ENCODE peak calls at places on chromosomes 11 and 22, in six cellular contexts. F is mesothelial cell of epicardium, W is astrocyte of the spinal cord, Q is left ventricle myocardium inferior, U is RWPE1, B is bronchial epithelial cell. N is an unnamed sample.

GRCh38 chr22:23822101-23822671 is 16.6 kb downstream of the DERL3 start:
- DNase-seq in F (no peak), W (no peak), Q (no peak), U (no peak), B (no peak), N (no peak)

GRCh38 chr11:19508166-19508565 is 204.5 kb upstream of the NAV2 start:
- DNase-seq in F (no peak), W (no peak), Q (no peak), U (peak), B (no peak), N (no peak)

GRCh38 chr11:79485694-79486093 is 44.9 kb upstream of the TENM4 start:
- DNase-seq in F (no peak), W (no peak), Q (no peak), U (no peak), B (no peak), N (no peak)

GRCh38 chr11:10474551-10474950 is 19.5 kb downstream of the AMPD3 start:
- DNase-seq in F (no peak), W (no peak), Q (no peak), U (no peak), B (no peak), N (no peak)

GRCh38 chr11:134359646-134360045 is 27.9 kb downstream of the GLB1L2 start:
- DNase-seq in F (no peak), W (no peak), Q (no peak), U (no peak), B (no peak), N (no peak)

GRCh38 chr22:27331526-27332281 is 469.9 kb downstream of the MN1 start:
- DNase-seq in F (no peak), W (peak), Q (peak), U (no peak), B (peak), N (no peak)

GRCh38 chr11:27868226-27868625 is 168.0 kb upstream of the BDNF start:
- DNase-seq in F (no peak), W (no peak), Q (no peak), U (no peak), B (no peak), N (no peak)

GRCh38 chr22:29145321-29146072 is 60.2 kb upstream of the EMID1 start:
- DNase-seq in F (no peak), W (no peak), Q (no peak), U (no peak), B (no peak), N (no peak)

GRCh38 chr11:45530776-45531175 is 134.6 kb downstream of the CHST1 start:
- DNase-seq in F (no peak), W (no peak), Q (no peak), U (no peak), B (no peak), N (no peak)

GRCh38 chr11:44833869-44834452 is 107.2 kb downstream of the TSPAN18 start:
- DNase-seq in F (no peak), W (no peak), Q (no peak), U (peak), B (no peak), N (no peak)

GRCh38 chr11:128210148-128210940 is 377.0 kb downstream of the ETS1 start:
- DNase-seq in F (no peak), W (peak), Q (no peak), U (peak), B (peak), N (no peak)

GRCh38 chr22:31732089-31732829 is 17.7 kb downstream of the PRR14L start:
- DNase-seq in F (no peak), W (no peak), Q (no peak), U (no peak), B (no peak), N (no peak)
- TF ChIP-seq CTCF in F (no peak), W (no peak), Q (no peak), U (no peak), B (no peak), N (no peak)

GRCh38 chr11:115191761-115192160 is 312.5 kb downstream of the CADM1 start:
- DNase-seq in F (no peak), W (no peak), Q (no peak), U (no peak), B (no peak), N (no peak)
- TF ChIP-seq CTCF in F (no peak), W (no peak), Q (no peak), U (no peak), B (no peak), N (no peak)

GRCh38 chr22:34975721-34976120 is 90.2 kb upstream of the ISX start:
- DNase-seq in F (no peak), W (no peak), Q (no peak), U (no peak), B (peak), N (no peak)
- TF ChIP-seq CTCF in F (no peak), W (no peak), Q (no peak), U (no peak), B (no peak), N (peak)

GRCh38 chr11:70736461-70736860 is 338.1 kb downstream of the CTTN start:
- DNase-seq in F (no peak), W (no peak), Q (no peak), U (no peak), B (no peak), N (no peak)

GRCh38 chr11:70734911-70735310 is 336.6 kb downstream of the CTTN start:
- DNase-seq in F (no peak), W (no peak), Q (no peak), U (no peak), B (no peak), N (no peak)

GRCh38 chr11:70734379-70734778 is 336.1 kb downstream of the CTTN start:
- DNase-seq in F (no peak), W (no peak), Q (no peak), U (no peak), B (no peak), N (no peak)

GRCh38 chr11:70736937-70737640 is 338.8 kb downstream of the CTTN start:
- DNase-seq in F (no peak), W (no peak), Q (no peak), U (no peak), B (no peak), N (no peak)

DNA sequence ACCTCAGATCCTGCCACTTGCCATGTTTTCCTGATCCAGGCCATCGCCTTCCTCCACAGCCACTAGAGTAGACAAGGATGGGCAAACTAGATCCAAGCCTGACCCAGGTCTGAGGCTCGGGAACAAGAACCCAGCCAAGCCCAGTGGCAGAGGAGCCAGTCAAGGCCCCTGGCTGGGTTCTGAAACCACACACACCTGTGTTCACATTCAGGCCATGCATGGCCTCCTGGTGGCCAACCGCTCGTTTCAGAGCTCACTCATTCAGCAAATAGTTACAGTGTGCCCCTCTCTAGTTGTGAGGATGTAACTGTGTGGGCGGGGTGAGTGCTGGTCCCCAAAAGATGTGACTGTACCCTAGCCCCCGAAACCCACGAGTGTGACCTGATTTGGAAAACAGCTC is 337.6 kb downstream of the CTTN start:
- DNase-seq in F (no peak), W (no peak), Q (no peak), U (no peak), B (no peak), N (no peak)
- TF ChIP-seq CTCF in F (no peak), W (no peak), Q (no peak), U (no peak), B (no peak), N (no peak)

DNA sequence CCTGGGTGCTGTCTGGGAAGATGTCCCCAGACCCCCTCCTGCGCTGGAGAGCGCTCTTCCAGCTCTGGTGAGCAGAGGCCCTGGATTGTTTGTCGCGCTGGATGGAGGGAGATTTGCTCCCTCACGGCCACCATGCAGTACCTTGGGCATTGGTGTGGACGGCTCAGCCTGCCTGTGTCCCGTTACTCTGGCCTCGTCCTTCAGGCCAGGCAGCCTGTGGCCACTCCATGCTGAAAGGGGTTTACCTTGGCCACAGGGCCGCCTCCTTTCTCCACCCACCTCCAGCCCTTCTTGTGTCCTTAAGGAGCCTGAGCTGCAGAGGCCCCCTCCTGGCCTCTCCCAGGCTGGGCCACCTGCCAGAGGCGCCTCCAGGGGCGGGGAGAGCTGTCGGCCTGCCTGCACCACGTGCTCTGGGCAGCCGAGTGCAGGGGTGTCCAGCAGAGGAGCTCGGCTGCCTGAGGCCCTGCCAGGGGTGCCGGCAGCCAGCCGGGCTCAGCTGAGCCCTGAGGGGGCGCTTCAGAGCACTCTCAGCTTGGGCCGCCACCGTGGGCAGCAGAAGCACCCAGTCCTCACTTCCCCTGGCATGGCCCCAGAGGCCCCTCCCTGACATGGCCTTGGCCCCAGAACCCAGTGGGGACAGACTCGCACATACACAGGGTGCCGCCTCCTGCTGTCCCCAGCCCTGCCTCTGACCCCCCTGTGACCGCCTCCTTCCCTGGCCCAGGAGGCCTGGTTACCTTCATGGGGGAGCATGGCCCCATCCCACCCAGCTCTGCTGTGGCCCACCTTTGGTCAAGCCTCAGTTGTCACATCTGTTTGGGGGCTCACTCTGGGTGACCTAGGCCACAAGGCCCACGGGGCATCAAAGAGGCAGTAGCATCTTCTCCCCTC is 3.4 kb downstream of the CCND1 start:
- DNase-seq in F (peak), W (peak), Q (peak), U (no peak), B (no peak), N (no peak)
- TF ChIP-seq CTCF in F (no peak), W (peak), Q (peak), U (peak), B (peak), N (no peak)